ENCODE peak calls at places on chromosomes 4 and X, in eight cellular contexts. Q is iPS-NIHi11; L is CD4-positive, alpha-beta T cell; E is ELR; I is transverse colon; M is activated naive CD4-positive, alpha-beta T cell treated with anti-CD3 and anti-CD28 coated beads, Interleukin-2, amount 50 U/mL, for 72 hours; K is CD8-positive, alpha-beta T cell; Y is NCI-H1092. W is an unnamed sample.

GRCh38 chr4:813900-814299 is 12.0 kb downstream of the CPLX1 start:
- DNase-seq in Q (no peak), L (no peak), E (no peak), I (no peak), M (no peak), K (no peak), Y (no peak), W (no peak)

GRCh38 chr4:138255917-138256597 is 13.9 kb upstream of the SLC7A11 start:
- DNase-seq in Q (no peak), L (no peak), E (no peak), I (no peak), M (no peak), K (no peak), Y (no peak), W (no peak)

GRCh38 chrX:82816572-82816971 is 691.5 kb upstream of the POU3F4 start:
- DNase-seq in Q (no peak), L (no peak), E (no peak), I (no peak), M (no peak), K (no peak), Y (no peak), W (no peak)

GRCh38 chr4:6332042-6332668 is 62.5 kb downstream of the WFS1 start:
- DNase-seq in Q (peak; percentile 80), L (no peak), E (peak; percentile 51), I (peak; percentile 25), M (no peak), K (no peak), Y (no peak), W (no peak)

GRCh38 chr4:68271851-68272756 is 26.6 kb upstream of the TMPRSS11B start:
- DNase-seq in Q (peak; percentile 48), L (no peak), E (peak; percentile 59), I (no peak), M (no peak), K (no peak), Y (no peak), W (no peak)

GRCh38 chr4:36385951-36386561 is 104.6 kb downstream of the DTHD1 start:
- DNase-seq in Q (no peak), L (peak; percentile 1), E (no peak), I (peak; percentile 11), M (no peak), K (peak; percentile 58), Y (no peak), W (peak; percentile 22)

GRCh38 chrX:52280812-52281211 is 88.0 kb upstream of the XAGE2 start:
- DNase-seq in Q (no peak), L (no peak), E (no peak), I (no peak), M (no peak), K (no peak), Y (no peak), W (no peak)

GRCh38 chr4:100098681-100099080 is 91.6 kb downstream of the DDIT4L start:
- DNase-seq in Q (no peak), L (no peak), E (no peak), I (no peak), M (no peak), K (no peak), Y (no peak), W (no peak)

GRCh38 chrX:112081781-112082482 is 644 bp downstream of the TRPC5 start:
- DNase-seq in Q (peak; percentile 28), L (no peak), E (no peak), I (no peak), M (no peak), K (no peak), Y (no peak), W (no peak)